ENCODE peak calls at places on chromosomes 11 and 22, in six cellular contexts. One of them, this sample, is unnamed.

GRCh38 chr22:46984751-46985506 is 222.5 kb downstream of the TBC1D22A start:
- DNase-seq in upper lobe of left lung: no peak
- DNase-seq in transverse colon: no peak
- DNase-seq in HepG2: no peak
- DNase-seq in A549: no peak
- DNase-seq in H1: no peak
- DNase-seq in this sample: no peak

GRCh38 chr11:106231591-106231990 is 154.1 kb downstream of the AASDHPPT start:
- DNase-seq in H1: no peak
- DNase-seq in HepG2: no peak
- DNase-seq in A549: no peak
- DNase-seq in upper lobe of left lung: no peak
- DNase-seq in transverse colon: no peak
- DNase-seq in this sample: no peak

GRCh38 chr11:134047586-134047999 is 21.3 kb upstream of the JAM3 start:
- DNase-seq in A549: no peak
- DNase-seq in transverse colon: peak
- DNase-seq in H1: no peak
- DNase-seq in upper lobe of left lung: no peak
- DNase-seq in HepG2: no peak
- DNase-seq in this sample: no peak

GRCh38 chr11:35907648-35908431 is 36.0 kb upstream of the LDLRAD3 start:
- DNase-seq in upper lobe of left lung: peak
- DNase-seq in H1: no peak
- DNase-seq in transverse colon: no peak
- DNase-seq in A549: peak
- DNase-seq in HepG2: no peak
- DNase-seq in this sample: no peak

GRCh38 chr11:115919341-115920086 is 415.3 kb upstream of the CADM1 start:
- DNase-seq in HepG2: no peak
- DNase-seq in A549: peak
- DNase-seq in transverse colon: no peak
- DNase-seq in H1: no peak
- DNase-seq in upper lobe of left lung: peak
- DNase-seq in this sample: no peak

GRCh38 chr22:42077486-42078125 is 1.9 kb upstream of the SMDT1 start:
- DNase-seq in A549: no peak
- DNase-seq in upper lobe of left lung: no peak
- DNase-seq in H1: no peak
- DNase-seq in transverse colon: no peak
- DNase-seq in HepG2: no peak
- DNase-seq in this sample: no peak

GRCh38 chr11:1202776-1203504 is 19.9 kb upstream of the MUC5B start:
- DNase-seq in A549: peak
- DNase-seq in H1: peak
- DNase-seq in transverse colon: peak
- DNase-seq in upper lobe of left lung: peak
- DNase-seq in HepG2: peak
- DNase-seq in this sample: no peak

GRCh38 chr22:44281706-44282637 is 30.8 kb downstream of the SHISAL1 start:
- DNase-seq in A549: no peak
- DNase-seq in transverse colon: no peak
- DNase-seq in upper lobe of left lung: no peak
- DNase-seq in HepG2: no peak
- DNase-seq in H1: no peak
- DNase-seq in this sample: no peak

GRCh38 chr11:70873736-70874412 is 378.5 kb downstream of the SHANK2 start:
- DNase-seq in H1: no peak
- DNase-seq in HepG2: no peak
- DNase-seq in A549: no peak
- DNase-seq in transverse colon: no peak
- DNase-seq in upper lobe of left lung: no peak
- DNase-seq in this sample: no peak

GRCh38 chr11:2745511-2745910 is 45.7 kb upstream of the KCNQ1OT1 start:
- DNase-seq in H1: no peak
- DNase-seq in HepG2: no peak
- DNase-seq in transverse colon: no peak
- DNase-seq in upper lobe of left lung: no peak
- DNase-seq in A549: no peak
- DNase-seq in this sample: no peak

GRCh38 chr11:2742201-2742600 is 42.4 kb upstream of the KCNQ1OT1 start:
- DNase-seq in transverse colon: no peak
- DNase-seq in HepG2: no peak
- DNase-seq in upper lobe of left lung: no peak
- DNase-seq in A549: no peak
- DNase-seq in H1: no peak
- DNase-seq in this sample: no peak

GRCh38 chr11:2742611-2743426 is 43.0 kb upstream of the KCNQ1OT1 start:
- DNase-seq in H1: no peak
- DNase-seq in HepG2: no peak
- DNase-seq in A549: no peak
- DNase-seq in transverse colon: no peak
- DNase-seq in upper lobe of left lung: no peak
- DNase-seq in this sample: no peak

GRCh38 chr11:2744166-2744565 is 44.4 kb upstream of the KCNQ1OT1 start:
- DNase-seq in HepG2: no peak
- DNase-seq in H1: no peak
- DNase-seq in A549: no peak
- DNase-seq in upper lobe of left lung: no peak
- DNase-seq in transverse colon: no peak
- DNase-seq in this sample: no peak

GRCh38 chr11:2743427-2744110 is 43.8 kb upstream of the KCNQ1OT1 start:
- DNase-seq in A549: no peak
- DNase-seq in HepG2: no peak
- DNase-seq in upper lobe of left lung: no peak
- DNase-seq in H1: no peak
- DNase-seq in transverse colon: no peak
- DNase-seq in this sample: no peak
- TF ChIP-seq POLR2A in A549: no peak
- TF ChIP-seq POLR2A in HepG2: no peak
- TF ChIP-seq POLR2A in upper lobe of left lung: no peak
- TF ChIP-seq POLR2A in H1: no peak
- TF ChIP-seq POLR2A in transverse colon: no peak
- TF ChIP-seq POLR2A in this sample: no peak

DNA sequence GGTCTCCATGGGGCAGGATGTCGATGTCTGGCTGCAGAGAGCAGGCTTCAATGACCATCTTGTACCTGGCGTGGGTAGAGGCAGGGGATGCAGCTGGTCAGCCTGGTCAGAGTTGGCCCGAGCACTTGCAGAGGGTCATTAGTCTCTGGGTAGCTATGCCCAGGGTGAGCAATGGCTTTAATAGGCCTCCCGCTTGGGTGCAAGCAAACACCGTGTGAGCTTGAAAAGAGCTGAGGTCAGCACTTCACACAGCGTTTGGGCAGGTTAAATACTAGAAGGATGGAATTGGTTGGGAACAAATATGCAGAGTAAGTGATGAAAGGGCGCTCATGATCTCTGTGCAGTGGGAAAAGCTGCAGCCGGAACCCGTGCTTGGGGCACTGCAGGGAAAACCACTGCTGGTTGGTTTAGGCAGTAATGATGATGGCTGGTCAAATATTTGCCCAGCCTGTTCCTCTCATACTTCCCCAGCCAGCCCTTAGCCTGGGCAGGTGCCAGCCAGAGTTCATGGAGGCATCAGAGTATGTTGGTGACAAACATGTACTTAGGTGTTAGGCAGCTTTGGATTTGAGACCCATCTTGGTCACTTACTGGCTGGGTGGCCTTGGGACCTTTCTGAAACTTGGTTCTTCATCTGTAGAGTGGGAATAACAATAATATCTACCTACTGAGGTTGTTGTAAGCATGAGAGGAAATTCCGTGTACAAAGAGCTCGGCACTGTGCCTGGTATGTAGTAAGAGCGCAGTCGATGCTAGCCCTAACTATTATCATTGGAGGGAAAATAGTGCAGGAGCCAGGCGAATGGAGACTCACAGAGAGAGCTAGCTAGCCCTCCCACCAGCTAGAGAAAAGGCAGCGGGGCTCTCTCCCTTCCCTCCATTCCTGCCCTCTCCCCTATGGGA is 25.2 kb upstream of the KCNJ11 start:
- DNase-seq in transverse colon: peak
- DNase-seq in upper lobe of left lung: peak
- DNase-seq in A549: no peak
- DNase-seq in HepG2: peak
- DNase-seq in H1: no peak
- DNase-seq in this sample: no peak
- H3K27ac ChIP-seq in transverse colon: no peak
- H3K27ac ChIP-seq in upper lobe of left lung: peak
- H3K27ac ChIP-seq in A549: no peak
- H3K27ac ChIP-seq in HepG2: no peak
- H3K27ac ChIP-seq in H1: no peak
- H3K27ac ChIP-seq in this sample: no peak

GRCh38 chr11:114511538-114511937 is 48.1 kb downstream of the NXPE1 start:
- DNase-seq in transverse colon: no peak
- DNase-seq in A549: no peak
- DNase-seq in HepG2: no peak
- DNase-seq in upper lobe of left lung: no peak
- DNase-seq in H1: no peak
- DNase-seq in this sample: no peak
- TF ChIP-seq POLR2A in transverse colon: no peak
- TF ChIP-seq POLR2A in A549: no peak
- TF ChIP-seq POLR2A in HepG2: no peak
- TF ChIP-seq POLR2A in upper lobe of left lung: no peak
- TF ChIP-seq POLR2A in H1: no peak
- TF ChIP-seq POLR2A in this sample: no peak

GRCh38 chr22:40853961-40854360 is 2.5 kb downstream of the ST13 start:
- DNase-seq in A549: no peak
- DNase-seq in HepG2: no peak
- DNase-seq in transverse colon: no peak
- DNase-seq in H1: no peak
- DNase-seq in upper lobe of left lung: no peak
- DNase-seq in this sample: no peak
- H3K27ac ChIP-seq in A549: peak
- H3K27ac ChIP-seq in HepG2: peak
- H3K27ac ChIP-seq in transverse colon: peak
- H3K27ac ChIP-seq in H1: no peak
- H3K27ac ChIP-seq in upper lobe of left lung: peak
- H3K27ac ChIP-seq in this sample: peak